ENCODE peak calls at places on chromosomes 2 and 18, in five cellular contexts. Q is neuronal stem cell, G is H9, W is H1, Y is trophoblast cell. J is an unnamed sample.

GRCh38 chr2:145484443-145485086 is 964.6 kb upstream of the ZEB2 start:
- DNase-seq in Q (no peak), G (no peak), W (no peak), Y (no peak), J (peak)

GRCh38 chr2:134336352-134336751 is 82.5 kb downstream of the MGAT5 start:
- DNase-seq in Y (no peak), G (no peak), Q (no peak), W (no peak), J (no peak)

GRCh38 chr2:171711351-171711750 is 24.1 kb downstream of the DYNC1I2 start:
- DNase-seq in Q (no peak), G (no peak), W (no peak), Y (no peak), J (no peak)

GRCh38 chr2:182300603-182301002 is 126.2 kb downstream of the PDE1A start:
- DNase-seq in W (no peak), Q (no peak), G (no peak), Y (no peak), J (no peak)

GRCh38 chr2:156458229-156458584 is 22.0 kb downstream of the GPD2 start:
- DNase-seq in W (no peak), G (no peak), Y (peak), Q (no peak), J (no peak)

GRCh38 chr2:39715095-39715494 is 49.4 kb downstream of the TMEM178A start:
- DNase-seq in W (no peak), G (no peak), Q (no peak), Y (no peak), J (no peak)

GRCh38 chr2:147247749-147248148 is 597.1 kb upstream of the ACVR2A start:
- DNase-seq in G (no peak), W (no peak), Y (no peak), Q (no peak), J (no peak)

GRCh38 chr2:160324161-160324768 is 124.2 kb upstream of the ITGB6 start:
- DNase-seq in Q (no peak), W (no peak), Y (peak), G (no peak), J (peak)

GRCh38 chr2:134795765-134796164 is 42.7 kb upstream of the ACMSD start:
- DNase-seq in G (no peak), Q (no peak), W (no peak), Y (no peak), J (no peak)

GRCh38 chr2:16273111-16273510 is 332.8 kb downstream of the MYCN start:
- DNase-seq in W (no peak), Q (no peak), Y (no peak), G (no peak), J (no peak)

GRCh38 chr18:3224223-3224622 is 4.5 kb upstream of the MYOM1 start:
- DNase-seq in W (no peak), Y (no peak), Q (no peak), G (no peak), J (no peak)

GRCh38 chr2:68775272-68775847 is 40.7 kb downstream of the ARHGAP25 start:
- DNase-seq in Y (no peak), Q (no peak), G (no peak), W (no peak), J (no peak)

GRCh38 chr18:70641156-70641775 is 352.4 kb downstream of the SOCS6 start:
- DNase-seq in G (no peak), W (no peak), Y (no peak), Q (no peak), J (no peak)

GRCh38 chr2:235390108-235390815 is 103.6 kb upstream of the AGAP1 start:
- DNase-seq in W (no peak), Y (no peak), G (no peak), Q (no peak), J (no peak)

GRCh38 chr2:130762910-130763385 is 7.6 kb downstream of the AMER3 start:
- DNase-seq in Y (no peak), W (no peak), G (peak), Q (no peak), J (no peak)

GRCh38 chr2:148813603-148814065 is 61.4 kb upstream of the KIF5C start:
- DNase-seq in G (peak), W (peak), Q (no peak), Y (no peak), J (no peak)

GRCh38 chr2:74498500-74499268 is 719 bp downstream of the LBX2 start:
- DNase-seq in Y (peak), Q (no peak), G (peak), W (peak), J (peak)

GRCh38 chr2:68388358-68388757 is 23.3 kb downstream of the PLEK start:
- DNase-seq in Q (no peak), Y (no peak), W (no peak), G (no peak), J (no peak)

GRCh38 chr2:107376910-107377309 is 449.8 kb upstream of the RGPD4 start:
- DNase-seq in Y (no peak), W (no peak), Q (no peak), G (no peak), J (no peak)

GRCh38 chr18:74294526-74294925 is 2.8 kb upstream of the CYB5A start:
- DNase-seq in Y (peak), Q (no peak), W (no peak), G (no peak), J (no peak)

GRCh38 chr18:74289946-74290478 is 1.8 kb downstream of the CYB5A start:
- DNase-seq in W (no peak), Q (no peak), Y (no peak), G (no peak), J (no peak)

GRCh38 chr18:74290831-74291770 is 662 bp downstream of the CYB5A start:
- DNase-seq in Q (no peak), W (peak), G (peak), Y (peak), J (no peak)

GRCh38 chr18:74291771-74292540 is at the start of gene CYB5A:
- DNase-seq in Y (peak), G (peak), Q (peak), W (peak), J (peak)

GRCh38 chr18:74292541-74292858 is 737 bp upstream of the CYB5A start:
- DNase-seq in Q (no peak), W (no peak), Y (no peak), G (no peak), J (no peak)
- H2BK12ac ChIP-seq in Q (no peak), W (no peak), Y (no peak), G (no peak), J (no peak)

GRCh38 chr2:218896501-218897393 is 16.1 kb downstream of the WNT10A start:
- DNase-seq in W (peak), Y (peak), Q (no peak), G (peak), J (peak)
- H2BK12ac ChIP-seq in W (no peak), Y (peak), Q (no peak), G (no peak), J (no peak)

GRCh38 chr18:36501100-36501499 is 203.6 kb downstream of the FHOD3 start:
- DNase-seq in Q (no peak), G (no peak), Y (no peak), W (no peak), J (no peak)

GRCh38 chr18:36503477-36503876 is 206.0 kb downstream of the FHOD3 start:
- DNase-seq in G (no peak), Q (no peak), Y (no peak), W (no peak), J (no peak)

GRCh38 chr18:36504928-36505327 is 207.4 kb downstream of the FHOD3 start:
- DNase-seq in W (no peak), Y (no peak), G (no peak), Q (no peak), J (no peak)

GRCh38 chr18:36509646-36510197 is 212.2 kb downstream of the FHOD3 start:
- DNase-seq in Y (no peak), G (no peak), W (no peak), Q (no peak), J (no peak)

DNA sequence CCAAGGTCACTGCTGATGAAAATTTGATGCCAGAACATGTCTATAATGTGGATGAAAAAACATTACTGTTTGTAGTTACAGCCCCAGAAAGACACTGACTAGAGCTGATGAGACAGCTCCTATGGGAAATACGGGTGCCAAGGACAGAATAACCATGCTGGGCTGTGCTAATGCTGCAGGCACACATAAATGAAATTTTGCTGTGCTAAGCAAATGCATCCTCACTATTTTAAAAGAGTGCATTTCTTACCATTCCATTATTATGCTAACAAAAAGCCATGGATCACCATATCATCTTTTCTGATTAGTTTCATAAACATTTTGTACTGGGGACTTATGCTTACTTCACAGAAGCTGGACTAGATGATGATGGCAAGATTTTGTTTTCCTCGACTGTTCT is 208.2 kb downstream of the FHOD3 start:
- DNase-seq in Q (no peak), G (no peak), Y (no peak), W (no peak), J (no peak)
- H2BK12ac ChIP-seq in Q (no peak), G (no peak), Y (no peak), W (no peak), J (no peak)

GRCh38 chr2:71662665-71663394 is 209.5 kb downstream of the DYSF start:
- DNase-seq in G (no peak), W (peak), Y (no peak), Q (no peak), J (no peak)
- H2BK12ac ChIP-seq in G (no peak), W (no peak), Y (no peak), Q (no peak), J (no peak)

DNA sequence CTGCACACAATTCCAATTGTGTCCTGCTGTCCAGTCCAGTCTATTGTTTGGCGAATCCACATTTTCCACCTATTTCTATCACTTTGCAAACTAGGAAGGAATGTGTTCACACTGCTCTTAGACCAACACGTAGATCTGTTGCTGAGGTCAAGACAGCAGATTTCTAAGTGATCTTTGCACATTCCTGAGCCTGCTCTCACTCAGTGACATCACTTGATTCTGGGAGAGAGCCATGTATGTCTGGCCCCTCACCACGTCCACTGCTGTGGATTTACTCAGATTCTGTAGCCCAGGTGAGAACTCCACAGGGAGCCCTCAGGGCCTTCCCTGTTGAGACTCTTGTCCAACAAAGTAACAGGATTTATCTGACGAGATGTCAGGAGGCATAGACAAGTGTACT is 317.2 kb downstream of the TSN start:
- DNase-seq in G (no peak), Q (no peak), W (no peak), Y (peak), J (no peak)
- H2BK12ac ChIP-seq in G (no peak), Q (no peak), W (no peak), Y (no peak), J (no peak)

GRCh38 chr2:11340717-11341116 is 3.7 kb downstream of the ROCK2 start:
- DNase-seq in W (no peak), Q (no peak), Y (no peak), G (no peak), J (no peak)
- H2BK12ac ChIP-seq in W (no peak), Q (no peak), Y (no peak), G (no peak), J (no peak)

GRCh38 chr2:11629851-11630250 is 40.1 kb downstream of the NTSR2 start:
- DNase-seq in Y (no peak), W (no peak), G (no peak), Q (no peak), J (no peak)

GRCh38 chr2:11630855-11631254 is 39.1 kb downstream of the NTSR2 start:
- DNase-seq in Y (no peak), W (no peak), Q (no peak), G (no peak), J (no peak)

GRCh38 chr2:11633923-11634478 is 36.0 kb downstream of the NTSR2 start:
- DNase-seq in Y (no peak), W (no peak), G (no peak), Q (no peak), J (no peak)

GRCh38 chr2:11629215-11629614 is 40.8 kb downstream of the NTSR2 start:
- DNase-seq in Y (no peak), G (no peak), Q (no peak), W (no peak), J (no peak)

GRCh38 chr2:11631462-11631861 is 38.5 kb downstream of the NTSR2 start:
- DNase-seq in G (no peak), W (no peak), Q (no peak), Y (no peak), J (no peak)
- H2BK12ac ChIP-seq in G (no peak), W (no peak), Q (no peak), Y (no peak), J (no peak)

J was measured in mesenchymal stem cell.